ENCODE peak calls at places on chromosomes 11 and 22, in seven cellular contexts. L, O, F, Z, X, P and B are unnamed samples.

GRCh38 chr22:39144101-39144815 is 8.2 kb downstream of the CBX7 start:
- DNase-seq in F (peak), L (no peak), Z (peak), X (no peak), P (peak), O (peak), B (peak)

GRCh38 chr11:61996933-61997332 is 29.5 kb upstream of the FTH1 start:
- DNase-seq in Z (no peak), P (no peak), L (no peak), O (no peak), F (no peak), X (no peak), B (no peak)

GRCh38 chr11:46075168-46075567 is 46.1 kb downstream of the PHF21A start:
- DNase-seq in X (no peak), F (peak), L (no peak), P (no peak), O (peak), Z (peak), B (no peak)

GRCh38 chr11:59560290-59560701 is 49.0 kb downstream of the OR4D9 start:
- DNase-seq in X (no peak), O (peak), P (peak), F (peak), Z (peak), L (peak), B (peak)

GRCh38 chr11:125091877-125092664 is 19.4 kb downstream of the TMEM218 start:
- DNase-seq in O (no peak), F (no peak), X (no peak), L (no peak), Z (no peak), P (no peak), B (no peak)

GRCh38 chr22:31630331-31631329 is 31.4 kb downstream of the PISD start:
- DNase-seq in O (peak), F (peak), P (peak), Z (peak), X (no peak), L (peak), B (peak)

GRCh38 chr22:35383679-35384071 is 2.8 kb downstream of the HMOX1 start:
- DNase-seq in L (no peak), P (no peak), Z (no peak), X (no peak), O (no peak), F (no peak), B (no peak)

GRCh38 chr22:23822101-23822671 is 16.6 kb downstream of the DERL3 start:
- DNase-seq in L (no peak), X (no peak), Z (no peak), P (no peak), F (no peak), O (no peak), B (no peak)

GRCh38 chr11:1292644-1293618 is 16.5 kb downstream of the TOLLIP start:
- DNase-seq in X (no peak), F (no peak), P (no peak), Z (no peak), L (no peak), O (no peak), B (no peak)